ENCODE peak calls at places on chromosome 2, in four cellular contexts. One of them, this sample, is unnamed. For H3K4me1, the result is how much of the 10 kb centered on the place peaks cover.

GRCh38 chr2:126889501-126890135 is 9.1 kb upstream of the TEX51 start:
- DNase-seq in MM.1S: no peak
- DNase-seq in HCT116: no peak
- DNase-seq in osteoblast: no peak
- DNase-seq in this sample: no peak

GRCh38 chr2:85753035-85753524 is 711 bp upstream of the ATOH8 start:
- DNase-seq in MM.1S: no peak
- DNase-seq in osteoblast: peak
- DNase-seq in HCT116: no peak
- DNase-seq in this sample: no peak

GRCh38 chr2:106280653-106281202 is 86.6 kb upstream of the UXS1 start:
- DNase-seq in osteoblast: no peak
- DNase-seq in MM.1S: no peak
- DNase-seq in HCT116: no peak
- DNase-seq in this sample: no peak

GRCh38 chr2:70827388-70827787 is 7.0 kb upstream of the CLEC4F start:
- DNase-seq in MM.1S: no peak
- DNase-seq in osteoblast: peak
- DNase-seq in HCT116: no peak
- DNase-seq in this sample: no peak

GRCh38 chr2:178388287-178388686 is 62.7 kb downstream of the PRKRA start:
- DNase-seq in osteoblast: no peak
- DNase-seq in MM.1S: no peak
- DNase-seq in HCT116: no peak
- DNase-seq in this sample: no peak

GRCh38 chr2:229104026-229104425 is 167.1 kb downstream of the PID1 start:
- DNase-seq in HCT116: no peak
- DNase-seq in MM.1S: no peak
- DNase-seq in osteoblast: no peak
- DNase-seq in this sample: no peak

GRCh38 chr2:67399831-67400489 is 2.8 kb downstream of the ETAA1 start:
- DNase-seq in HCT116: no peak
- DNase-seq in MM.1S: no peak
- DNase-seq in osteoblast: no peak
- DNase-seq in this sample: no peak

GRCh38 chr2:230944123-230944653 is 19.1 kb upstream of the GPR55 start:
- DNase-seq in HCT116: no peak
- DNase-seq in osteoblast: peak
- DNase-seq in MM.1S: no peak
- DNase-seq in this sample: no peak

GRCh38 chr2:152200562-152201465 is 25.3 kb upstream of the STAM2 start:
- DNase-seq in HCT116: peak
- DNase-seq in MM.1S: no peak
- DNase-seq in osteoblast: peak
- DNase-seq in this sample: no peak

GRCh38 chr2:64284751-64285150 is 140.5 kb upstream of the PELI1 start:
- DNase-seq in MM.1S: no peak
- DNase-seq in osteoblast: no peak
- DNase-seq in HCT116: no peak
- DNase-seq in this sample: no peak

GRCh38 chr2:236348279-236348678 is 84.1 kb upstream of the ASB18 start:
- DNase-seq in osteoblast: no peak
- DNase-seq in HCT116: no peak
- DNase-seq in MM.1S: no peak
- DNase-seq in this sample: no peak

GRCh38 chr2:25230128-25230527 is 61.7 kb upstream of the POMC start:
- DNase-seq in osteoblast: no peak
- DNase-seq in HCT116: no peak
- DNase-seq in MM.1S: no peak
- DNase-seq in this sample: no peak

GRCh38 chr2:112839407-112840067 is 3.0 kb upstream of the IL1B start:
- DNase-seq in osteoblast: no peak
- DNase-seq in MM.1S: no peak
- DNase-seq in HCT116: no peak
- DNase-seq in this sample: no peak

GRCh38 chr2:234134496-234134895 is 84.0 kb downstream of the SPP2 start:
- DNase-seq in MM.1S: no peak
- DNase-seq in HCT116: no peak
- DNase-seq in osteoblast: no peak
- DNase-seq in this sample: no peak

GRCh38 chr2:23385748-23386421 is 906 bp downstream of the KLHL29 start:
- DNase-seq in HCT116: no peak
- DNase-seq in MM.1S: no peak
- DNase-seq in osteoblast: peak
- DNase-seq in this sample: no peak

DNA sequence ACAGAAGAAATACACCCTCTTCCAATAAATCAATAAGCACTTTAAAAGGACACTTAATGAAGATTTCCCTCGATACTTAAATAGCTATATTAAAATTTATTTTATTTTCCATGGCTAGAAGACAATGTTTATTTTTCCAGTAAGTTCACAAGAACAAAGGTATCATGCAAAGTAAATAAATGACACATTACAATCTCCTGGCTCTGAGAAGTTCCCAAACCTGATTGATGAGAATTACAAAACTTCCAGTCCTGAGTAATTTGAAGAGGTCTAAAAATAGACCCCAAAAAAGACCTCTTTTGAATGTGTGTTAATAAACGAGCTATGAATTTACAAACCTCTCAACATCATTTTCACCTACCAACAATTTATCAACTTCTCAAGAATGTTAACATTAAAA is 1.5 kb upstream of the PEX13 start:
- DNase-seq in osteoblast: no peak
- DNase-seq in HCT116: no peak
- DNase-seq in MM.1S: no peak
- DNase-seq in this sample: no peak
- H3K4me3 ChIP-seq in osteoblast: peak
- H3K4me3 ChIP-seq in HCT116: peak
- H3K4me3 ChIP-seq in MM.1S: peak
- H3K4me3 ChIP-seq in this sample: peak

DNA sequence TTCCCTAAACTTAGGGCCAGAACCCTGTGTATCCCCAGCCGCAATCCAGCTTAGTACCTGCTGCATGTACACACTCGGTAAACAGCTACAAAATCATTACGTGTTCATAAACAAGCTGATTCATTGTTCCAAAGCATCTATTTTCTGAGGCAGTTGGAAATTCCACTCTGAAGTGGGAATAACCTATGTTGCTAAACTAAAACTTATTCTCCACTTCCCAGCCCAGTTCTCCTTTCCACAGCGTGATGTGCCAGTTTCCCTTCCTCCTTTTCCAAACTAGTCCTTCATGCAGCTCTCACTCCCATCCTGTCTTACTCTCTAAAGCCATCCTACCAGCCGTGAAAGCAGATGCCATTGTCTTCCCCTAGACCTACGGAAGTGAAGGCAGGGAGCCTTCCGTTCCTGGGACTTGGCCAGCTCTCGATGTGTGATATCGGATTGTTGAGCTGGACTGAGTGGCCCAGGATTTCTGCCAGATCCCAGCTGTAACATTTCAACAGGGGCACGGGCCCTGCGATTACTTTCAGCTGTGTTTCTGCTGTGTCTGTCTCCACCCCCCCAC is 100.7 kb downstream of the CRIM1 start:
- DNase-seq in MM.1S: no peak
- DNase-seq in HCT116: no peak
- DNase-seq in osteoblast: peak
- DNase-seq in this sample: no peak
- H3K4me1 ChIP-seq in MM.1S: under half
- H3K4me1 ChIP-seq in HCT116: under half
- H3K4me1 ChIP-seq in osteoblast: half or more
- H3K4me1 ChIP-seq in this sample: under half

GRCh38 chr2:190378883-190379237 is 29.3 kb upstream of the MFSD6 start:
- DNase-seq in MM.1S: no peak
- DNase-seq in HCT116: no peak
- DNase-seq in osteoblast: peak
- DNase-seq in this sample: no peak
- H2AFZ ChIP-seq in MM.1S: no peak
- H2AFZ ChIP-seq in HCT116: no peak
- H2AFZ ChIP-seq in osteoblast: no peak
- H2AFZ ChIP-seq in this sample: no peak

DNA sequence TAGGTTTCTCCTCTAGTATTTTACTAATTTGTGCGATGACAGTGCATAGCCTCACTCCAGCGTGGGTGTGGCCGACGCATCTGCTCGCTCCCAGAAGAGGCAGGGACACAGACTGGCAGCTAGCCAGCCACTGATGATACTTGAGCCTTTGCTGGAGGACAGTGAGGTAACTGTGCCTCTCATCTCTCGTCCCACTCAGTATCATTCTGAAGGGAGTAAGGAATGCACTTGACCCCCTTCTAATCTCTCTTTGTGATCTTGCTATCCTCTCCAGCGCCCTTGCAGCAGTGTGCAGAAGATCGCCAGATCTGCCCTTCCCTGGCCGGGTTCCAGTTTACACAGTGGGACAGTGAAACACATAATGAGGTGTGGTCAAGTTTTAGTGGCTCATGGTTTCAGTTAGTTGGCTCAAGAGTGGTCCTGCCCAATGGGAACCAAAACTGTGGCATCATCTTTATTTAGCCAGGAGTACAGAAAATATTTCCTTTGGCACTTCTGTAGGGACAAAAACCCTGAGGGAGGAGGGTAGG is 17.5 kb downstream of the NCAPH start:
- DNase-seq in MM.1S: no peak
- DNase-seq in osteoblast: peak
- DNase-seq in HCT116: no peak
- DNase-seq in this sample: no peak
- H3K4me3 ChIP-seq in MM.1S: no peak
- H3K4me3 ChIP-seq in osteoblast: peak
- H3K4me3 ChIP-seq in HCT116: no peak
- H3K4me3 ChIP-seq in this sample: no peak

DNA sequence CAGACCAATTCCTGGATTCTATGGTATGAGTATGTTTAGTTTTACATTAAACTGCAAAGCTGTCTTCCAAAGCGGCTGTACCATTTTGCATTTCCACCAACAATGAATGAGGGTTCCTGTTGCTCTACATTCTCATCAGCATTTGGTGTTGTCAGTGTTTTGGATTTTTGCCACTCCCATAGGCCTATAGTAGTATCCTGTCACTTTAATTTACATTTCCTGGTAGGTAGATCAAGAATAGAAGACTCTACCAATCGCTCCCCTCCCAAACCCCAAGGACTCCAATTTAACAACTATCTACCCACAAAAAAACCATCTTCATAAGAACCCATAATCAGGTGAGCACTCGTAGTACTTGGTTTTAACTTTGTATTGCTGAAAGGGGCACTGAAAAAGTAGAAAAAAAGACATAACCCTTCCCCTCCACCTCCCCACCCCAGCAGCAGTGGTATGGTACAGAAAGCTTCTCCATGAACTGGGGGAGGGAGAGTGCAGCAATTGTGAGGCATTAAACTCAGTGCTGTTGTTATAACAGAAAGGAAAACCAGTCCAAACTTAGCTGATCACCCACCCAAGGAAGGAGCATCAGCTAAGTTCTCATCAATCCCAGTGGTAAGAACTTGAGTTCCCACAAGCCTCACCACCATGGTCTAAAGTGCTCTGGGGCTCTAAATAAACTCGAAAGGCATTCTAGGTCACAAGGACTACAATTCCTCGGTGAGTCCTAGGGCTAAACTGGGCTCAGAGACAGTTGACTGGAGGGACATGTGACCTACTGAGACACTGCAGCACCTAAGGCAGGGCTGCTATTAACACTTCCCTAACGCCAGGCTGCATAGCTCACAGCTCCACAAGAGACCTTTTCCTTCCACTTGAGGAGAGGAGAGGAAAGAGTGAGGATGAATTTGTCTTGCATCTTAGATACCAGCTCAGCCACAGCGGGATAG is 35.5 kb upstream of the CYTIP start:
- DNase-seq in HCT116: no peak
- DNase-seq in osteoblast: no peak
- DNase-seq in MM.1S: peak
- DNase-seq in this sample: no peak
- H3K4me1 ChIP-seq in HCT116: under half
- H3K4me1 ChIP-seq in osteoblast: under half
- H3K4me1 ChIP-seq in MM.1S: under half
- H3K4me1 ChIP-seq in this sample: under half

DNA sequence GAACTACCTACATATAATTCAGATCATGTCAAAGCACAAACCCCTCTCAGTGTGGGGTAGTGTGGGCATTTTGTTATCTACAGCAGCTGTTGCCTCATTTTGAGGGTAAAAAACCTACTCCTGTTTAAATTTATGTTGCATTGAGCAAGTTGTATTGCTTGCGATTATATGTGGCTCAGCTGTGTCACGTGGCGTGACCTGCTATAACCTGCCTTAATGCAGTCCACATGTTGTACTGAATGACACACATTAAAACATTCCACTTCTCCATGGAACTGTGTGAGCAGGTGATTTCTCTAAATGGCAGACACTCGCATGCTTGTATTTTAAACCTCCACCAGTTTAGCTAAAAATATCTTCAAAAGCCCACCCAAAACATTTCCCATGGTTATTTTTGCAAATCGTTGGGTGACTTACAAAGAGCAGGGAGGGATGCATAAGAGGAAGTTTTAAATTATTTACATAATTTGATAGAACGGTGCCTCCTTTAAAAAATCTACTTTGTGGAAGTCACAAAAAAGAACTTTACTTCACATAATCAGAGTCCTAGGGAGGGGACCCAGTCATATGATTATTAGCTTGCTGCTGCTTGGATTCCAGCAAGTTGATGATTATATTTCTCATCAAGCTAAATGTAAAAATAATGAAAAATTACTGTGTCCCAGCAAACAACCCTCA is 163.3 kb upstream of the ZEB2 start:
- DNase-seq in MM.1S: no peak
- DNase-seq in osteoblast: no peak
- DNase-seq in HCT116: no peak
- DNase-seq in this sample: no peak
- H2AFZ ChIP-seq in MM.1S: no peak
- H2AFZ ChIP-seq in osteoblast: no peak
- H2AFZ ChIP-seq in HCT116: no peak
- H2AFZ ChIP-seq in this sample: peak

This sample was measured in OCI-LY7.